ENCODE peak calls at places on chromosomes 12 and 14, in eight cellular contexts. One of them, this sample, is unnamed.

GRCh38 chr12:8947737-8948136 is 1.7 kb downstream of the M6PR start:
- DNase-seq in fibroblast of the conjunctiva: no peak
- DNase-seq in CD8-positive, alpha-beta memory T cell: no peak
- DNase-seq in natural killer cell: no peak
- DNase-seq in NCI-H1092: no peak
- DNase-seq in EL: no peak
- DNase-seq in HT1080: no peak
- DNase-seq in effector CD8-positive, alpha-beta T cell: no peak
- DNase-seq in this sample: no peak

GRCh38 chr14:104888489-104889373 is 23.7 kb downstream of the CEP170B start:
- DNase-seq in fibroblast of the conjunctiva: no peak
- DNase-seq in CD8-positive, alpha-beta memory T cell: no peak
- DNase-seq in natural killer cell: peak
- DNase-seq in NCI-H1092: no peak
- DNase-seq in EL: no peak
- DNase-seq in HT1080: no peak
- DNase-seq in effector CD8-positive, alpha-beta T cell: no peak
- DNase-seq in this sample: peak

GRCh38 chr14:96225745-96226151 is 21.1 kb downstream of the BDKRB2 start:
- DNase-seq in fibroblast of the conjunctiva: no peak
- DNase-seq in CD8-positive, alpha-beta memory T cell: no peak
- DNase-seq in natural killer cell: no peak
- DNase-seq in NCI-H1092: no peak
- DNase-seq in EL: peak
- DNase-seq in HT1080: peak
- DNase-seq in effector CD8-positive, alpha-beta T cell: no peak
- DNase-seq in this sample: no peak

GRCh38 chr14:43535231-43535838 is 971.7 kb downstream of the FSCB start:
- DNase-seq in fibroblast of the conjunctiva: no peak
- DNase-seq in CD8-positive, alpha-beta memory T cell: no peak
- DNase-seq in natural killer cell: no peak
- DNase-seq in NCI-H1092: no peak
- DNase-seq in EL: no peak
- DNase-seq in HT1080: no peak
- DNase-seq in effector CD8-positive, alpha-beta T cell: no peak
- DNase-seq in this sample: no peak

GRCh38 chr14:92135269-92135668 is 13.5 kb downstream of the CPSF2 start:
- DNase-seq in fibroblast of the conjunctiva: peak
- DNase-seq in CD8-positive, alpha-beta memory T cell: no peak
- DNase-seq in natural killer cell: no peak
- DNase-seq in NCI-H1092: no peak
- DNase-seq in EL: peak
- DNase-seq in HT1080: peak
- DNase-seq in effector CD8-positive, alpha-beta T cell: no peak
- DNase-seq in this sample: no peak

GRCh38 chr12:76976777-76977465 is 88.4 kb downstream of the E2F7 start:
- DNase-seq in fibroblast of the conjunctiva: peak
- DNase-seq in CD8-positive, alpha-beta memory T cell: no peak
- DNase-seq in natural killer cell: no peak
- DNase-seq in NCI-H1092: no peak
- DNase-seq in EL: peak
- DNase-seq in HT1080: no peak
- DNase-seq in effector CD8-positive, alpha-beta T cell: no peak
- DNase-seq in this sample: no peak

GRCh38 chr12:51077930-51078329 is 5.5 kb downstream of the CSRNP2 start:
- DNase-seq in fibroblast of the conjunctiva: no peak
- DNase-seq in CD8-positive, alpha-beta memory T cell: no peak
- DNase-seq in natural killer cell: no peak
- DNase-seq in NCI-H1092: no peak
- DNase-seq in EL: no peak
- DNase-seq in HT1080: no peak
- DNase-seq in effector CD8-positive, alpha-beta T cell: no peak
- DNase-seq in this sample: no peak

GRCh38 chr14:92511472-92512247 is 1.9 kb upstream of the RIN3 start:
- DNase-seq in fibroblast of the conjunctiva: peak
- DNase-seq in CD8-positive, alpha-beta memory T cell: no peak
- DNase-seq in natural killer cell: no peak
- DNase-seq in NCI-H1092: no peak
- DNase-seq in EL: peak
- DNase-seq in HT1080: peak
- DNase-seq in effector CD8-positive, alpha-beta T cell: no peak
- DNase-seq in this sample: no peak

GRCh38 chr12:83057436-83057835 is 370.7 kb downstream of the TMTC2 start:
- DNase-seq in fibroblast of the conjunctiva: no peak
- DNase-seq in CD8-positive, alpha-beta memory T cell: no peak
- DNase-seq in natural killer cell: no peak
- DNase-seq in NCI-H1092: no peak
- DNase-seq in EL: no peak
- DNase-seq in HT1080: no peak
- DNase-seq in effector CD8-positive, alpha-beta T cell: no peak
- DNase-seq in this sample: no peak

GRCh38 chr14:64788706-64789105 is 84.5 kb downstream of the PLEKHG3 start:
- DNase-seq in fibroblast of the conjunctiva: peak
- DNase-seq in CD8-positive, alpha-beta memory T cell: no peak
- DNase-seq in natural killer cell: no peak
- DNase-seq in NCI-H1092: no peak
- DNase-seq in EL: peak
- DNase-seq in HT1080: peak
- DNase-seq in effector CD8-positive, alpha-beta T cell: no peak
- DNase-seq in this sample: no peak

GRCh38 chr14:20413785-20414117 is 450 bp upstream of the TEP1 start:
- DNase-seq in fibroblast of the conjunctiva: no peak
- DNase-seq in CD8-positive, alpha-beta memory T cell: peak
- DNase-seq in natural killer cell: no peak
- DNase-seq in NCI-H1092: no peak
- DNase-seq in EL: no peak
- DNase-seq in HT1080: peak
- DNase-seq in effector CD8-positive, alpha-beta T cell: no peak
- DNase-seq in this sample: no peak

GRCh38 chr12:82966160-82966559 is 279.5 kb downstream of the TMTC2 start:
- DNase-seq in fibroblast of the conjunctiva: no peak
- DNase-seq in CD8-positive, alpha-beta memory T cell: no peak
- DNase-seq in natural killer cell: no peak
- DNase-seq in NCI-H1092: no peak
- DNase-seq in EL: no peak
- DNase-seq in HT1080: no peak
- DNase-seq in effector CD8-positive, alpha-beta T cell: no peak
- DNase-seq in this sample: no peak

GRCh38 chr12:99983721-99984258 is 946 bp downstream of the ANKS1B start:
- DNase-seq in fibroblast of the conjunctiva: no peak
- DNase-seq in CD8-positive, alpha-beta memory T cell: no peak
- DNase-seq in natural killer cell: no peak
- DNase-seq in NCI-H1092: no peak
- DNase-seq in EL: no peak
- DNase-seq in HT1080: no peak
- DNase-seq in effector CD8-positive, alpha-beta T cell: no peak
- DNase-seq in this sample: no peak

GRCh38 chr12:8081228-8081920 is 700 bp upstream of the NECAP1 start:
- DNase-seq in fibroblast of the conjunctiva: no peak
- DNase-seq in CD8-positive, alpha-beta memory T cell: no peak
- DNase-seq in natural killer cell: no peak
- DNase-seq in NCI-H1092: no peak
- DNase-seq in EL: peak
- DNase-seq in HT1080: no peak
- DNase-seq in effector CD8-positive, alpha-beta T cell: no peak
- DNase-seq in this sample: peak

GRCh38 chr14:86935241-86935640 is 1057.7 kb downstream of the GALC start:
- DNase-seq in fibroblast of the conjunctiva: no peak
- DNase-seq in CD8-positive, alpha-beta memory T cell: no peak
- DNase-seq in natural killer cell: no peak
- DNase-seq in NCI-H1092: no peak
- DNase-seq in EL: peak
- DNase-seq in HT1080: peak
- DNase-seq in effector CD8-positive, alpha-beta T cell: no peak
- DNase-seq in this sample: no peak

GRCh38 chr14:101102875-101103274 is 199.4 kb upstream of the RTL1 start:
- DNase-seq in fibroblast of the conjunctiva: no peak
- DNase-seq in CD8-positive, alpha-beta memory T cell: no peak
- DNase-seq in natural killer cell: no peak
- DNase-seq in NCI-H1092: no peak
- DNase-seq in EL: no peak
- DNase-seq in HT1080: no peak
- DNase-seq in effector CD8-positive, alpha-beta T cell: no peak
- DNase-seq in this sample: no peak

GRCh38 chr14:79783061-79783460 is 428.2 kb downstream of the DIO2 start:
- DNase-seq in fibroblast of the conjunctiva: no peak
- DNase-seq in CD8-positive, alpha-beta memory T cell: no peak
- DNase-seq in natural killer cell: no peak
- DNase-seq in NCI-H1092: no peak
- DNase-seq in EL: no peak
- DNase-seq in HT1080: no peak
- DNase-seq in effector CD8-positive, alpha-beta T cell: no peak
- DNase-seq in this sample: no peak

GRCh38 chr12:106040521-106040920 is 98.2 kb downstream of the NUAK1 start:
- DNase-seq in fibroblast of the conjunctiva: no peak
- DNase-seq in CD8-positive, alpha-beta memory T cell: no peak
- DNase-seq in natural killer cell: no peak
- DNase-seq in NCI-H1092: no peak
- DNase-seq in EL: no peak
- DNase-seq in HT1080: no peak
- DNase-seq in effector CD8-positive, alpha-beta T cell: no peak
- DNase-seq in this sample: no peak

GRCh38 chr14:62087191-62087590 is 325.0 kb downstream of the SNAPC1 start:
- DNase-seq in fibroblast of the conjunctiva: no peak
- DNase-seq in CD8-positive, alpha-beta memory T cell: no peak
- DNase-seq in natural killer cell: no peak
- DNase-seq in NCI-H1092: no peak
- DNase-seq in EL: no peak
- DNase-seq in HT1080: no peak
- DNase-seq in effector CD8-positive, alpha-beta T cell: no peak
- DNase-seq in this sample: no peak

GRCh38 chr12:49945394-49946080 is 5.0 kb upstream of the AQP2 start:
- DNase-seq in fibroblast of the conjunctiva: peak
- DNase-seq in CD8-positive, alpha-beta memory T cell: peak
- DNase-seq in natural killer cell: peak
- DNase-seq in NCI-H1092: no peak
- DNase-seq in EL: peak
- DNase-seq in HT1080: peak
- DNase-seq in effector CD8-positive, alpha-beta T cell: peak
- DNase-seq in this sample: peak

GRCh38 chr12:116524311-116524710 is 34.9 kb upstream of the MAP1LC3B2 start:
- DNase-seq in fibroblast of the conjunctiva: no peak
- DNase-seq in CD8-positive, alpha-beta memory T cell: no peak
- DNase-seq in natural killer cell: no peak
- DNase-seq in NCI-H1092: no peak
- DNase-seq in EL: no peak
- DNase-seq in HT1080: no peak
- DNase-seq in effector CD8-positive, alpha-beta T cell: no peak
- DNase-seq in this sample: no peak

GRCh38 chr14:67673451-67673850 is 981 bp downstream of the VTI1B start:
- DNase-seq in fibroblast of the conjunctiva: no peak
- DNase-seq in CD8-positive, alpha-beta memory T cell: no peak
- DNase-seq in natural killer cell: no peak
- DNase-seq in NCI-H1092: no peak
- DNase-seq in EL: peak
- DNase-seq in HT1080: no peak
- DNase-seq in effector CD8-positive, alpha-beta T cell: no peak
- DNase-seq in this sample: no peak

GRCh38 chr14:22411398-22411797 is 177.6 kb downstream of the DAD1 start:
- DNase-seq in fibroblast of the conjunctiva: no peak
- DNase-seq in CD8-positive, alpha-beta memory T cell: no peak
- DNase-seq in natural killer cell: no peak
- DNase-seq in NCI-H1092: no peak
- DNase-seq in EL: no peak
- DNase-seq in HT1080: no peak
- DNase-seq in effector CD8-positive, alpha-beta T cell: no peak
- DNase-seq in this sample: no peak

GRCh38 chr12:107544947-107545346 is 140.7 kb upstream of the PWP1 start:
- DNase-seq in fibroblast of the conjunctiva: no peak
- DNase-seq in CD8-positive, alpha-beta memory T cell: no peak
- DNase-seq in natural killer cell: no peak
- DNase-seq in NCI-H1092: no peak
- DNase-seq in EL: no peak
- DNase-seq in HT1080: no peak
- DNase-seq in effector CD8-positive, alpha-beta T cell: no peak
- DNase-seq in this sample: no peak

GRCh38 chr12:95918194-95918993 is 24.0 kb downstream of the CCDC38 start:
- DNase-seq in fibroblast of the conjunctiva: peak
- DNase-seq in CD8-positive, alpha-beta memory T cell: peak
- DNase-seq in natural killer cell: no peak
- DNase-seq in NCI-H1092: peak
- DNase-seq in EL: peak
- DNase-seq in HT1080: peak
- DNase-seq in effector CD8-positive, alpha-beta T cell: no peak
- DNase-seq in this sample: no peak

GRCh38 chr12:72790273-72790672 is 518.1 kb downstream of the TRHDE start:
- DNase-seq in fibroblast of the conjunctiva: no peak
- DNase-seq in CD8-positive, alpha-beta memory T cell: no peak
- DNase-seq in natural killer cell: no peak
- DNase-seq in NCI-H1092: no peak
- DNase-seq in EL: peak
- DNase-seq in HT1080: peak
- DNase-seq in effector CD8-positive, alpha-beta T cell: no peak
- DNase-seq in this sample: no peak

GRCh38 chr12:90166012-90166411 is 457.4 kb upstream of the ATP2B1 start:
- DNase-seq in fibroblast of the conjunctiva: no peak
- DNase-seq in CD8-positive, alpha-beta memory T cell: no peak
- DNase-seq in natural killer cell: no peak
- DNase-seq in NCI-H1092: no peak
- DNase-seq in EL: no peak
- DNase-seq in HT1080: no peak
- DNase-seq in effector CD8-positive, alpha-beta T cell: no peak
- DNase-seq in this sample: no peak

GRCh38 chr12:93582351-93582750 is 9.9 kb downstream of the SOCS2 start:
- DNase-seq in fibroblast of the conjunctiva: no peak
- DNase-seq in CD8-positive, alpha-beta memory T cell: no peak
- DNase-seq in natural killer cell: no peak
- DNase-seq in NCI-H1092: no peak
- DNase-seq in EL: no peak
- DNase-seq in HT1080: no peak
- DNase-seq in effector CD8-positive, alpha-beta T cell: no peak
- DNase-seq in this sample: no peak

GRCh38 chr12:42978718-42979117 is 389.2 kb upstream of the PRICKLE1 start:
- DNase-seq in fibroblast of the conjunctiva: no peak
- DNase-seq in CD8-positive, alpha-beta memory T cell: no peak
- DNase-seq in natural killer cell: no peak
- DNase-seq in NCI-H1092: no peak
- DNase-seq in EL: no peak
- DNase-seq in HT1080: no peak
- DNase-seq in effector CD8-positive, alpha-beta T cell: no peak
- DNase-seq in this sample: no peak

GRCh38 chr12:6653342-6653741 is 6.1 kb upstream of the ACRBP start:
- DNase-seq in fibroblast of the conjunctiva: no peak
- DNase-seq in CD8-positive, alpha-beta memory T cell: no peak
- DNase-seq in natural killer cell: no peak
- DNase-seq in NCI-H1092: no peak
- DNase-seq in EL: no peak
- DNase-seq in HT1080: no peak
- DNase-seq in effector CD8-positive, alpha-beta T cell: no peak
- DNase-seq in this sample: no peak

GRCh38 chr14:51157012-51157411 is 62.1 kb upstream of the TRIM9 start:
- DNase-seq in fibroblast of the conjunctiva: no peak
- DNase-seq in CD8-positive, alpha-beta memory T cell: no peak
- DNase-seq in natural killer cell: no peak
- DNase-seq in NCI-H1092: peak
- DNase-seq in EL: peak
- DNase-seq in HT1080: peak
- DNase-seq in effector CD8-positive, alpha-beta T cell: no peak
- DNase-seq in this sample: no peak

GRCh38 chr14:54502602-54503001 is 7.1 kb upstream of the CGRRF1 start:
- DNase-seq in fibroblast of the conjunctiva: no peak
- DNase-seq in CD8-positive, alpha-beta memory T cell: no peak
- DNase-seq in natural killer cell: no peak
- DNase-seq in NCI-H1092: no peak
- DNase-seq in EL: no peak
- DNase-seq in HT1080: peak
- DNase-seq in effector CD8-positive, alpha-beta T cell: no peak
- DNase-seq in this sample: no peak